ENCODE peak calls at places on chromosomes 7 and 10, in eight cellular contexts. E, N, K, I, J, Q, C and S are unnamed samples.

GRCh38 chr7:47951374-47951773 is 3.1 kb upstream of the PKD1L1 start:
- DNase-seq in E (no peak), N (no peak), K (no peak), I (no peak), J (no peak), Q (no peak), C (no peak), S (no peak)

GRCh38 chr10:104648421-104648820 is 7.3 kb downstream of the SORCS3 start:
- DNase-seq in E (no peak), N (no peak), K (no peak), I (no peak), J (no peak), Q (no peak), C (no peak), S (peak)

GRCh38 chr10:122147731-122148130 is 123.4 kb upstream of the BTBD16 start:
- DNase-seq in E (no peak), N (no peak), K (no peak), I (no peak), J (no peak), Q (no peak), C (no peak), S (peak)

GRCh38 chr7:16984346-16984745 is 102.6 kb upstream of the AGR3 start:
- DNase-seq in E (no peak), N (no peak), K (no peak), I (no peak), J (no peak), Q (no peak), C (no peak), S (no peak)

GRCh38 chr10:30182191-30183075 is 123.0 kb upstream of the JCAD start:
- DNase-seq in E (no peak), N (no peak), K (peak), I (peak), J (no peak), Q (no peak), C (no peak), S (peak)

GRCh38 chr10:43201545-43202131 is 63.4 kb downstream of the CSGALNACT2 start:
- DNase-seq in E (peak), N (peak), K (no peak), I (no peak), J (peak), Q (no peak), C (no peak), S (no peak)

GRCh38 chr10:108465871-108466641 is 1301.5 kb upstream of the SORCS1 start:
- DNase-seq in E (peak), N (peak), K (peak), I (no peak), J (peak), Q (no peak), C (peak), S (peak)

GRCh38 chr7:91046322-91047088 is 217.7 kb upstream of the FZD1 start:
- DNase-seq in E (no peak), N (no peak), K (peak), I (no peak), J (no peak), Q (no peak), C (no peak), S (peak)

GRCh38 chr10:46547331-46547880 is 9.1 kb downstream of the GPRIN2 start:
- DNase-seq in E (peak), N (peak), K (no peak), I (no peak), J (peak), Q (no peak), C (no peak), S (no peak)

GRCh38 chr7:121440857-121441503 is 44.9 kb upstream of the FAM3C start:
- DNase-seq in E (no peak), N (no peak), K (no peak), I (no peak), J (no peak), Q (no peak), C (no peak), S (no peak)

GRCh38 chr7:107666804-107667203 is 6.2 kb downstream of the SLC26A4 start:
- DNase-seq in E (no peak), N (no peak), K (peak), I (no peak), J (no peak), Q (no peak), C (no peak), S (peak)

GRCh38 chr7:84188811-84189405 is 5.7 kb downstream of the SEMA3A start:
- DNase-seq in E (no peak), N (no peak), K (peak), I (no peak), J (no peak), Q (no peak), C (no peak), S (no peak)

GRCh38 chr7:12670071-12670729 is 17.2 kb upstream of the ARL4A start:
- DNase-seq in E (no peak), N (no peak), K (peak), I (peak), J (no peak), Q (no peak), C (no peak), S (no peak)

GRCh38 chr10:15802375-15802949 is 57.8 kb downstream of the MINDY3 start:
- DNase-seq in E (no peak), N (no peak), K (no peak), I (no peak), J (no peak), Q (no peak), C (no peak), S (no peak)

GRCh38 chr7:46713868-46714596 is 793.0 kb upstream of the IGFBP3 start:
- DNase-seq in E (peak), N (no peak), K (no peak), I (peak), J (no peak), Q (no peak), C (no peak), S (no peak)

GRCh38 chr7:1668932-1669485 is 1.1 kb upstream of the ELFN1 start:
- DNase-seq in E (no peak), N (peak), K (peak), I (no peak), J (no peak), Q (no peak), C (peak), S (no peak)

GRCh38 chr7:137935849-137936508 is 65.9 kb downstream of the CREB3L2 start:
- DNase-seq in E (peak), N (no peak), K (no peak), I (no peak), J (no peak), Q (no peak), C (no peak), S (no peak)

GRCh38 chr7:16891338-16891737 is 9.6 kb upstream of the AGR3 start:
- DNase-seq in E (no peak), N (peak), K (peak), I (peak), J (no peak), Q (no peak), C (peak), S (peak)

GRCh38 chr7:130903358-130903974 is 169.5 kb upstream of the KLF14 start:
- DNase-seq in E (no peak), N (no peak), K (peak), I (peak), J (no peak), Q (no peak), C (no peak), S (peak)

GRCh38 chr10:26556756-26557640 is 118.9 kb downstream of the APBB1IP start:
- DNase-seq in E (no peak), N (peak), K (peak), I (peak), J (no peak), Q (no peak), C (peak), S (peak)

GRCh38 chr10:55370021-55370420 is 569.0 kb upstream of the PCDH15 start:
- DNase-seq in E (no peak), N (no peak), K (peak), I (no peak), J (no peak), Q (no peak), C (no peak), S (no peak)

GRCh38 chr10:121823993-121824463 is 103.8 kb downstream of the ATE1 start:
- DNase-seq in E (no peak), N (no peak), K (peak), I (peak), J (no peak), Q (no peak), C (peak), S (peak)

GRCh38 chr7:74354009-74354408 is 64.8 kb downstream of the CLIP2 start:
- DNase-seq in E (no peak), N (no peak), K (no peak), I (no peak), J (no peak), Q (no peak), C (no peak), S (no peak)

GRCh38 chr10:35300063-35300699 is 36.1 kb upstream of the CCNY start:
- DNase-seq in E (no peak), N (no peak), K (peak), I (peak), J (peak), Q (no peak), C (no peak), S (peak)

GRCh38 chr7:24703296-24703695 is 54.0 kb downstream of the GSDME start:
- DNase-seq in E (no peak), N (no peak), K (peak), I (no peak), J (no peak), Q (no peak), C (no peak), S (no peak)

GRCh38 chr10:106500585-106501525 is 663.7 kb downstream of the SORCS1 start:
- DNase-seq in E (no peak), N (no peak), K (no peak), I (no peak), J (no peak), Q (no peak), C (no peak), S (no peak)

GRCh38 chr7:30179016-30179436 is 44.2 kb downstream of the MTURN start:
- DNase-seq in E (no peak), N (no peak), K (no peak), I (no peak), J (no peak), Q (no peak), C (no peak), S (peak)

GRCh38 chr7:30771859-30772429 is 727 bp downstream of the MINDY4 start:
- DNase-seq in E (no peak), N (no peak), K (peak), I (no peak), J (no peak), Q (no peak), C (no peak), S (peak)